ENCODE peak calls at places on chromosomes 16 and 17, in four cellular contexts. A is HAP-1, R is colonic mucosa, U is psoas muscle. F is an unnamed sample. For H3K4me1 and H3K9me3, the result is how much of the 10 kb centered on the place peaks cover.

GRCh38 chr17:32927724-32928526 is at the start of gene TMEM98:
- DNase-seq in A (peak), R (peak), U (no peak), F (peak)

GRCh38 chr16:13453325-13453724 is 466.6 kb upstream of the ERCC4 start:
- DNase-seq in A (no peak), R (no peak), U (no peak), F (no peak)

GRCh38 chr16:65285128-65286120 is 163.6 kb upstream of the CDH11 start:
- DNase-seq in A (no peak), R (no peak), U (no peak), F (no peak)

GRCh38 chr16:8474576-8474975 is 115.7 kb downstream of the TMEM114 start:
- DNase-seq in A (no peak), R (no peak), U (no peak), F (no peak)

GRCh38 chr16:85475233-85475632 is 137.9 kb upstream of the GSE1 start:
- DNase-seq in A (no peak), R (no peak), U (no peak), F (no peak)

GRCh38 chr16:78290498-78291271 is 191.2 kb downstream of the WWOX start:
- DNase-seq in A (no peak), R (no peak), U (no peak), F (no peak)

GRCh38 chr17:8464941-8465340 is 29.3 kb downstream of the NDEL1 start:
- DNase-seq in A (no peak), R (no peak), U (no peak), F (no peak)

GRCh38 chr17:74780443-74781238 is 4.5 kb upstream of the NAT9 start:
- DNase-seq in A (peak), R (no peak), U (no peak), F (no peak)

DNA sequence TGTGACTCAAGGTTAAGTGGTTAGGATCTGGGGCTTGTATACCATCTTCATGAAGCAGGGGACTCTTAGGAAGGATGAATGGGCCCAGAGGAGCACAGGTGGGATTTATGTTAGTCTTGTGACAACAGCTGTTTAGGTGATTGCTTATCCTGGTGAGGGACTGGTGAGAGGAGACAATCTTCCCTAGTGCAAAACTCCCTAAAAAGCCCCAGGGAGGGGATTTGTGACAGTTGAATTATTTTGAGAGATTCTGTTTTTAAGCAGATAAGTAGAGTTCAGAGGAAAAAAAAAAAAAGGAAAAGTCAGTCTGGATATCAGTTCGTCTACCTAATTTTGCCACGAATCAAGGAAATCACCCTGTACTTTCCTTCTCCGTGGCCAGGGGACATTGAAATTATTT is 35.1 kb upstream of the SEC14L1 start:
- DNase-seq in A (no peak), R (no peak), U (no peak), F (no peak)
- H3K4me1 ChIP-seq in A (under half), R (under half), U (under half), F (under half)

GRCh38 chr17:82949361-82949760 is 109.5 kb upstream of the ZNF750 start:
- DNase-seq in A (no peak), R (no peak), U (peak), F (no peak)

GRCh38 chr17:82949984-82950383 is 110.2 kb upstream of the ZNF750 start:
- DNase-seq in A (no peak), R (no peak), U (peak), F (no peak)

GRCh38 chr17:82948957-82949356 is 109.1 kb upstream of the ZNF750 start:
- DNase-seq in A (no peak), R (no peak), U (peak), F (no peak)

GRCh38 chr17:82947051-82947991 is 107.5 kb upstream of the ZNF750 start:
- DNase-seq in A (no peak), R (no peak), U (peak), F (peak)

GRCh38 chr17:82948081-82948511 is 108.3 kb upstream of the ZNF750 start:
- DNase-seq in A (no peak), R (no peak), U (peak), F (peak)
- H3K9me3 ChIP-seq in A (under half), R (under half), U (under half), F (under half)

GRCh38 chr17:10792156-10792555 is 11.7 kb downstream of the TMEM238L start:
- DNase-seq in A (no peak), R (no peak), U (peak), F (no peak)
- H3K4me1 ChIP-seq in A (under half), R (under half), U (under half), F (under half)

DNA sequence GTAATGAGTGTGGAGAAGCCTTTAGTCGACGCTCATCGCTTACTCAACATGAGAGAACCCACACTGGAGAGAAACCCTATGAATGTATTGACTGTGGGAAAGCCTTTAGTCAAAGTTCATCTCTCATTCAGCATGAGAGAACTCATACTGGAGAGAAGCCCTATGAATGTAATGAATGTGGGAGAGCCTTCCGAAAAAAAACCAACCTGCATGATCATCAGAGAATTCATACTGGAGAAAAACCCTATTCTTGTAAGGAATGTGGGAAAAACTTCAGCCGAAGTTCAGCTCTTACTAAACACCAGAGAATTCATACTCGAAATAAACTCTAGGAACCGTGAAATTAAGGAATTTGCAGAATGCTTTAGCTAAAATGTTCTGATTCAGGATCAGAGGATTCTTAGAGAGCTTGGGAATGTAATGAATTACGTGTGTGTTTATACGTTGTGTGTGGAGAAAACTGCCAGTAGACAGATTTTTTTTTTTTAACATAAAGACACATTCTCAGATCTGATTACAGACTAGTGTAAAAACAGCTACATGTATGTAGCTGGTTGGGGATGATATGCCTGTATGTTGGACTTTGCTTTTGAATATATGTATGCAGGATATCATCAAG is 25.4 kb downstream of the ZFP90 start:
- DNase-seq in A (no peak), R (no peak), U (no peak), F (no peak)
- H3K9me3 ChIP-seq in A (half or more), R (under half), U (half or more), F (half or more)

DNA sequence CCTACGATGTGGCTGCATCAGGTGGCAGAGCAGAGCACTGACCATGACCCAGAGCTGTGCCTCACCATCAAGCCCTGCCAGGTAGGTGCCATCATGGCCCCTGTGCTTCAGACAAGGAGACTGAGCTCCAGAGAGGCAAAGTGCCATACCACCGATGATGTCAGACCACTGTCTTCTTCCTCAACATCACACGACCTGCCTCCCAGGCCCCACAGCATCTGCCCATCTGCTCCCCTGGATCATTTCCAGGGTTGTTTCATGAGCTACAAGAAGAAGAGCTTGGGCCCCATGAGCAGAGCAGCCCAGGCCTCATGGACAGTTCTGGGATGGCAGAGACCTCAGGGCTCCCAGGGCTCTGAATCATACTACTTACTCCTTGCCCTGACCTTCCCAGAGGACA is 9.9 kb downstream of the XYLT1 start:
- DNase-seq in A (no peak), R (no peak), U (no peak), F (no peak)
- H3K4me1 ChIP-seq in A (under half), R (under half), U (under half), F (under half)

GRCh38 chr16:35523991-35524390 is 2064.6 kb downstream of the TP53TG3F start:
- DNase-seq in A (no peak), R (no peak), U (no peak), F (no peak)
- H3K9me3 ChIP-seq in A (under half), R (under half), U (under half), F (half or more)

F was measured in mucosa of descending colon.